ENCODE peak calls at places on chromosomes 3 and 15, in eight cellular contexts. I is GM13976; P is HFFc6; V is left lobe of liver; W is body of pancreas; D is brain microvascular endothelial cell; H is stimulated activated CD4-positive, alpha-beta T cell treated with anti-CD3 and anti-CD28 coated beads, Interleukin-12 subunit alpha, Interleukin-12 subunit beta, amount 100 ng/mL, for 4 hours; L is sciatic nerve. G is an unnamed sample.

GRCh38 chr3:58246148-58247051 is 8.8 kb downstream of the ABHD6 start:
- DNase-seq in I (no peak), V (peak; percentile 82), P (no peak), D (no peak), H (no peak), W (no peak), L (no peak), G (no peak)

GRCh38 chr3:121545049-121545563 is 682 bp downstream of the POLQ start:
- DNase-seq in L (no peak), P (peak; percentile 4), H (no peak), D (peak; percentile 3), W (no peak), I (no peak), V (no peak), G (peak; percentile 20)

GRCh38 chr15:84844964-84845363 is 27.8 kb downstream of the ALPK3 start:
- DNase-seq in V (peak; percentile 47), L (no peak), P (no peak), I (no peak), D (no peak), W (no peak), H (no peak), G (no peak)

GRCh38 chr3:12463686-12464085 is 20.6 kb upstream of the TSEN2 start:
- DNase-seq in I (no peak), L (no peak), H (no peak), V (peak; percentile 86), D (no peak), P (no peak), W (no peak), G (no peak)

GRCh38 chr3:106183762-106184391 is 315.1 kb upstream of the CBLB start:
- DNase-seq in I (no peak), H (no peak), D (peak; percentile 46), P (peak; percentile 71), V (no peak), L (no peak), W (no peak), G (no peak)

GRCh38 chr3:65951836-65952505 is 86.7 kb downstream of the MAGI1 start:
- DNase-seq in I (no peak), H (no peak), W (no peak), D (peak; percentile 36), V (no peak), L (no peak), P (peak; percentile 29), G (no peak)

GRCh38 chr3:45611619-45612018 is 17.1 kb downstream of the LIMD1 start:
- DNase-seq in I (no peak), D (no peak), V (no peak), H (no peak), P (no peak), L (no peak), W (peak; percentile 69), G (peak; percentile 81)

GRCh38 chr15:31605467-31605931 is 278.9 kb downstream of the KLF13 start:
- DNase-seq in H (no peak), L (no peak), P (peak; percentile 64), V (no peak), D (peak; percentile 11), I (no peak), W (no peak), G (no peak)

GRCh38 chr3:120440001-120440703 is 10.6 kb downstream of the FSTL1 start:
- DNase-seq in I (no peak), W (no peak), D (no peak), P (peak; percentile 74), L (no peak), V (no peak), H (no peak), G (no peak)

GRCh38 chr3:100864471-100865268 is 128.6 kb downstream of the ABI3BP start:
- DNase-seq in W (no peak), D (no peak), P (no peak), L (no peak), H (no peak), V (no peak), I (no peak), G (no peak)

GRCh38 chr15:70248116-70249025 is 150.7 kb upstream of the TLE3 start:
- DNase-seq in I (no peak), H (no peak), W (no peak), D (no peak), P (no peak), V (no peak), L (peak; percentile 51), G (peak; percentile 66)

GRCh38 chr3:4736284-4736861 is 242.9 kb upstream of the BHLHE40 start:
- DNase-seq in L (no peak), W (peak; percentile 59), I (no peak), D (no peak), V (no peak), P (no peak), H (no peak), G (no peak)

GRCh38 chr15:67834593-67835348 is 5.1 kb downstream of the RNU6-1 start:
- DNase-seq in L (no peak), I (no peak), P (no peak), V (no peak), H (no peak), D (no peak), W (no peak), G (no peak)

GRCh38 chr3:56664823-56665222 is 18.2 kb downstream of the TASOR start:
- DNase-seq in H (no peak), V (no peak), I (no peak), P (no peak), L (no peak), D (no peak), W (no peak), G (no peak)

GRCh38 chr3:194065119-194065392 is 70.9 kb upstream of the HES1 start:
- DNase-seq in H (no peak), D (no peak), I (no peak), L (peak; percentile 23), P (no peak), V (peak; percentile 11), W (no peak), G (no peak)

GRCh38 chr15:70469651-70470555 is 293.5 kb downstream of the UACA start:
- DNase-seq in I (no peak), H (no peak), L (no peak), V (no peak), W (no peak), P (no peak), D (no peak), G (no peak)

GRCh38 chr3:1578105-1578833 is 485.4 kb downstream of the CNTN6 start:
- DNase-seq in L (no peak), D (no peak), P (no peak), W (no peak), H (no peak), V (no peak), I (no peak), G (no peak)

GRCh38 chr3:144502398-144502797 is 530.8 kb downstream of the DIPK2A start:
- DNase-seq in V (no peak), L (no peak), H (no peak), P (no peak), I (no peak), W (no peak), D (no peak), G (no peak)

GRCh38 chr3:48756640-48757039 is 39.6 kb upstream of the IP6K2 start:
- DNase-seq in I (no peak), L (no peak), H (no peak), D (no peak), P (no peak), W (no peak), V (no peak), G (no peak)

GRCh38 chr3:165895919-165896318 is 58.7 kb upstream of the BCHE start:
- DNase-seq in L (no peak), V (no peak), I (no peak), P (no peak), H (no peak), W (no peak), D (peak; percentile 9), G (peak; percentile 37)

GRCh38 chr3:16508591-16508995 is 4.9 kb downstream of the RFTN1 start:
- DNase-seq in H (no peak), W (no peak), D (no peak), V (no peak), P (no peak), L (no peak), I (peak; percentile 49), G (no peak)

GRCh38 chr3:191740712-191741111 is 279.7 kb downstream of the PYDC2 start:
- DNase-seq in D (no peak), I (no peak), W (peak; percentile 25), V (no peak), L (no peak), P (no peak), H (no peak), G (no peak)

GRCh38 chr3:178778579-178778978 is 242.3 kb downstream of the KCNMB2 start:
- DNase-seq in I (no peak), L (no peak), H (no peak), D (no peak), P (no peak), W (no peak), V (no peak), G (no peak)

GRCh38 chr15:98547741-98548166 is 100.6 kb upstream of the IGF1R start:
- DNase-seq in I (no peak), L (no peak), D (peak; percentile 6), V (no peak), W (no peak), P (no peak), H (peak; percentile 2), G (no peak)

GRCh38 chr15:70569718-70570231 is 193.6 kb downstream of the UACA start:
- DNase-seq in H (no peak), L (peak; percentile 27), D (peak; percentile 39), V (no peak), I (no peak), W (no peak), P (no peak), G (no peak)

GRCh38 chr3:30496496-30496966 is 109.9 kb upstream of the TGFBR2 start:
- DNase-seq in D (peak; percentile 74), P (peak; percentile 54), I (no peak), H (no peak), W (peak; percentile 13), L (no peak), V (no peak), G (no peak)

GRCh38 chr3:25916286-25916685 is 126.4 kb downstream of the OXSM start:
- DNase-seq in H (no peak), P (no peak), D (no peak), W (no peak), L (no peak), V (no peak), I (no peak), G (no peak)

GRCh38 chr3:183542355-183542754 is 13.2 kb downstream of the KLHL6 start:
- DNase-seq in D (no peak), L (no peak), P (no peak), I (no peak), V (no peak), W (no peak), H (no peak), G (no peak)